ENCODE peak calls at places on chromosomes 11 and 22, in six cellular contexts. G is dorsolateral prefrontal cortex, K is transverse colon, L is A549, O is uterus, J is fibroblast of lung. W is an unnamed sample.

GRCh38 chr11:91981995-91982394 is 242.6 kb upstream of the FAT3 start:
- DNase-seq in G (no peak), J (peak; percentile 99), K (peak; percentile 36), L (peak; percentile 4), O (peak; percentile 33), W (no peak)

GRCh38 chr22:25409240-25409639 is 155.2 kb upstream of the GRK3 start:
- DNase-seq in G (no peak), J (no peak), K (no peak), L (no peak), O (no peak), W (no peak)

GRCh38 chr11:99383628-99384300 is 363.0 kb downstream of the CNTN5 start:
- DNase-seq in J (no peak), O (no peak), L (no peak), G (no peak), K (no peak), W (no peak)

GRCh38 chr11:97454988-97455387 is 1065.2 kb downstream of the JRKL start:
- DNase-seq in O (no peak), J (peak; percentile 54), K (no peak), L (no peak), G (no peak), W (no peak)

GRCh38 chr11:47595967-47596366 is 1.8 kb upstream of the C1QTNF4 start:
- DNase-seq in G (no peak), O (no peak), J (no peak), K (no peak), L (no peak), W (no peak)

GRCh38 chr11:9230291-9230690 is 34.9 kb downstream of the DENND5A start:
- DNase-seq in L (no peak), J (no peak), K (no peak), O (no peak), G (no peak), W (no peak)

GRCh38 chr11:3638513-3638912 is 3.3 kb downstream of the ART5 start:
- DNase-seq in G (no peak), O (no peak), K (no peak), J (no peak), L (no peak), W (no peak)

GRCh38 chr11:73140213-73141030 is 1.7 kb downstream of the FCHSD2 start:
- DNase-seq in J (peak; percentile 47), O (no peak), L (peak; percentile 56), G (no peak), K (no peak), W (no peak)

GRCh38 chr11:130166457-130166784 is 6.8 kb downstream of the ST14 start:
- DNase-seq in O (no peak), L (peak; percentile 87), K (peak; percentile 78), J (peak; percentile 97), G (no peak), W (no peak)

GRCh38 chr11:9903579-9903978 is 239.7 kb downstream of the SWAP70 start:
- DNase-seq in O (no peak), K (no peak), L (no peak), J (no peak), G (no peak), W (no peak)

GRCh38 chr11:15742626-15743243 is 613.6 kb downstream of the SOX6 start:
- DNase-seq in J (no peak), G (no peak), O (no peak), L (no peak), K (no peak), W (no peak)

GRCh38 chr11:94519478-94520084 is 7.3 kb downstream of the C11orf97 start:
- DNase-seq in L (peak; percentile 6), G (no peak), K (no peak), J (peak; percentile 60), O (no peak), W (no peak)

GRCh38 chr22:41181349-41182241 is 23.5 kb upstream of the L3MBTL2 start:
- DNase-seq in O (no peak), K (peak; percentile 37), J (no peak), G (no peak), L (no peak), W (no peak)

GRCh38 chr11:110087820-110088534 is 5.2 kb upstream of the ZC3H12C start:
- DNase-seq in G (no peak), L (no peak), O (no peak), J (peak; percentile 44), K (no peak), W (no peak)

GRCh38 chr11:2376751-2377451 is at the start of gene CD81:
- DNase-seq in J (peak; percentile 48), K (no peak), O (peak; percentile 67), G (peak; percentile 70), L (peak; percentile 32), W (no peak)

GRCh38 chr11:12235549-12235944 is 125.2 kb downstream of the MICAL2 start:
- DNase-seq in K (no peak), J (peak; percentile 44), G (no peak), L (no peak), O (no peak), W (no peak)

GRCh38 chr11:112318193-112318592 is 57.5 kb upstream of the PLET1 start:
- DNase-seq in L (peak; percentile 19), O (no peak), K (no peak), J (peak; percentile 92), G (no peak), W (no peak)

GRCh38 chr22:20011123-20011992 is 5.3 kb downstream of the ARVCF start:
- DNase-seq in G (no peak), J (no peak), O (no peak), K (no peak), L (no peak), W (no peak)

GRCh38 chr22:41940853-41941765 is 5.8 kb downstream of the CENPM start:
- DNase-seq in G (peak; percentile 91), O (peak; percentile 85), L (peak; percentile 59), J (peak; percentile 96), K (peak; percentile 92), W (peak; percentile 76)

GRCh38 chr22:38313384-38313955 is 3.8 kb downstream of the CSNK1E start:
- DNase-seq in G (no peak), J (peak; percentile 97), L (no peak), K (peak; percentile 75), O (peak; percentile 85), W (no peak)

GRCh38 chr22:26038365-26038764 is 130.9 kb upstream of the SEZ6L start:
- DNase-seq in G (no peak), L (no peak), J (no peak), O (no peak), K (no peak), W (no peak)

GRCh38 chr11:91591021-91591420 is 633.6 kb upstream of the FAT3 start:
- DNase-seq in K (no peak), J (no peak), L (no peak), O (no peak), G (no peak), W (no peak)

GRCh38 chr11:69435161-69435990 is 46.1 kb upstream of the LINC01488 start:
- DNase-seq in O (no peak), G (no peak), L (no peak), K (no peak), J (no peak), W (no peak)

GRCh38 chr11:45322891-45323597 is 36.9 kb upstream of the SYT13 start:
- DNase-seq in O (no peak), G (no peak), L (no peak), K (no peak), J (no peak), W (no peak)

GRCh38 chr11:132844956-132845355 is 687.3 kb downstream of the OPCML start:
- DNase-seq in J (peak; percentile 93), O (no peak), K (no peak), G (no peak), L (no peak), W (no peak)

GRCh38 chr22:45112136-45112879 is 51.4 kb upstream of the NUP50 start:
- DNase-seq in L (no peak), J (peak; percentile 4), G (no peak), K (no peak), O (no peak), W (no peak)

GRCh38 chr11:40168461-40168860 is 1291.0 kb downstream of the LRRC4C start:
- DNase-seq in K (no peak), L (no peak), O (no peak), G (no peak), J (no peak), W (no peak)

GRCh38 chr11:82406611-82407010 is 327.1 kb downstream of the FAM181B start:
- DNase-seq in J (no peak), K (no peak), L (no peak), O (no peak), G (no peak), W (no peak)

GRCh38 chr11:134270250-134270714 is 5.9 kb upstream of the GLB1L3 start:
- DNase-seq in K (no peak), O (no peak), G (no peak), J (no peak), L (peak; percentile 31), W (no peak)

GRCh38 chr11:62909107-62909894 is 11.9 kb downstream of the CHRM1 start:
- DNase-seq in O (peak; percentile 38), G (no peak), L (peak; percentile 70), K (peak; percentile 85), J (peak; percentile 50), W (no peak)
- TF ChIP-seq CTCF in O (peak; percentile 49), G (peak; percentile 41), L (peak; percentile 49), K (peak; percentile 52), J (peak; percentile 56), W (peak; percentile 26)

DNA sequence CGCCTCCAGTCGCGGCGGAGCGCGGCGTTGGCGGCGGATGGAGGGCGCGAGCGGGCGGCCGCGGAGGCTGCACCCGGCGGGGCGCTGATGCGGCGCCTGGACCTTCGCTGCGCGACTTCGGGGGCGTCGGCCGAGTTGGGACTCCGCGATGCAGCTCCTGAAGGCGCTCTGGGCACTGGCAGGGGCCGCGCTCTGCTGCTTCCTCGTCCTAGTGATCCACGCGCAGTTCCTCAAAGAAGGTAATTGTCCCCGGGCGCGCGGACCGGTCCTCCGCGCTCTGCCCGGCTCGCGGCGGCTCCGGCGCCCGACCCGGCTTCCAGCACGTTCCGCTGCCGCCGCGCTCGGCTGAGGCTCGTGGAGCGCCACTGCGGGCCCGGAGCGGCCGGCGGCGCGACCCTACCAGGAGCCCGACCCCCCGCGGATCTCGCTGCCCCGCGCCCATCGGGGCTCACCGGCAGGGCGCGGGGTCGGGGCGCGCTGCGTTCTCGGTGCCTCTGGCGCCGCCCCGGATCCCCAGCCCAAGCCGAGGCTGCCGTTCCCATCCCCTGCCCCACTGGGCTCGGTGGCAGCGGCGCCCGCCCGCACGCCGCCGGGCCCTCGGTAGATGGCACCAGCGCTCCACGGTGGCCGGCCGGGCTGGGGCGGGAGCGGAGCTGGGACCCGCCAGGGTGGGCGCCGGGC is 1251.2 kb downstream of the BRD1 start:
- DNase-seq in O (no peak), L (peak; percentile 41), K (no peak), J (no peak), G (no peak), W (no peak)
- TF ChIP-seq CTCF in O (peak; percentile 74), L (peak; percentile 59), K (no peak), J (no peak), G (no peak), W (no peak)

DNA sequence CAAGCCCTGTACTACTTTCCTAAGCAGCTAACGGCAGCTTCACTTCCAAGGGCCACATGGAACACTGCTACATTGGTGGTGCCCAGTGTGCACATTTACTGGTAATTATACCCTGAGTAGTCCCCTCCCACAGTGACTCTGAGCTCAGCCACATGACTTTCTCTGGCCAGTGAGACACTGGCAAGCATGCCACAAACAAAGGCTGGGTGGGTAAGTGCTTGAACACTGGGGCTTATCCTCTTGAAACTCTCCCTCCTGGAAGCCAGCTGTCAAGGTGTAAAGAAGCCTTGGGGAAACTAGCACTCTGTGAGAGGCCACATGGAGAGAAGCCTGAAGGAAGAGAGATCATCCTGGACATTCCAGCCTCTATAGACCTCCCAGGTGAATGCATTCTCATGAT is 54.4 kb upstream of the DRD2 start:
- DNase-seq in K (no peak), J (no peak), O (no peak), G (no peak), L (no peak), W (no peak)
- TF ChIP-seq CTCF in K (no peak), J (no peak), O (no peak), G (no peak), L (no peak), W (no peak)

GRCh38 chr11:116217006-116217405 is 555.8 kb downstream of the BUD13 start:
- DNase-seq in L (peak; percentile 12), G (peak; percentile 66), O (no peak), K (peak; percentile 34), J (peak; percentile 31), W (no peak)
- TF ChIP-seq CTCF in L (peak; percentile 53), G (peak; percentile 31), O (peak; percentile 20), K (peak; percentile 39), J (peak; percentile 65), W (no peak)